ENCODE peak calls at places on chromosomes 16 and 17, in seven cellular contexts. One of them, this sample, is unnamed.

GRCh38 chr16:67022531-67023214 is 6.3 kb upstream of the CBFB start:
- DNase-seq in substantia nigra: no peak
- DNase-seq in cardiac muscle cell: no peak
- DNase-seq in activated effector memory CD4-positive, alpha-beta T cell treated with Interleukin-2 at 50 U/mL for 16 hours: no peak
- DNase-seq in fibroblast of pulmonary artery: peak
- DNase-seq in NCI-H446 treated with DMSO at 0.1 percent for 48 hours: no peak
- DNase-seq in T1000: no peak
- DNase-seq in this sample: no peak

GRCh38 chr17:46916211-46916610 is 6.7 kb upstream of the GOSR2 start:
- DNase-seq in substantia nigra: no peak
- DNase-seq in cardiac muscle cell: no peak
- DNase-seq in activated effector memory CD4-positive, alpha-beta T cell treated with Interleukin-2 at 50 U/mL for 16 hours: no peak
- DNase-seq in fibroblast of pulmonary artery: no peak
- DNase-seq in NCI-H446 treated with DMSO at 0.1 percent for 48 hours: no peak
- DNase-seq in T1000: no peak
- DNase-seq in this sample: peak

GRCh38 chr17:45784583-45785372 is 658 bp downstream of the CRHR1 start:
- DNase-seq in substantia nigra: peak
- DNase-seq in cardiac muscle cell: peak
- DNase-seq in activated effector memory CD4-positive, alpha-beta T cell treated with Interleukin-2 at 50 U/mL for 16 hours: peak
- DNase-seq in fibroblast of pulmonary artery: no peak
- DNase-seq in NCI-H446 treated with DMSO at 0.1 percent for 48 hours: no peak
- DNase-seq in T1000: no peak
- DNase-seq in this sample: peak

GRCh38 chr17:64779344-64780095 is 117.4 kb upstream of the SMURF2 start:
- DNase-seq in substantia nigra: no peak
- DNase-seq in cardiac muscle cell: no peak
- DNase-seq in activated effector memory CD4-positive, alpha-beta T cell treated with Interleukin-2 at 50 U/mL for 16 hours: no peak
- DNase-seq in fibroblast of pulmonary artery: no peak
- DNase-seq in NCI-H446 treated with DMSO at 0.1 percent for 48 hours: no peak
- DNase-seq in T1000: no peak
- DNase-seq in this sample: no peak

GRCh38 chr16:48076455-48077012 is 79.3 kb downstream of the ABCC12 start:
- DNase-seq in substantia nigra: no peak
- DNase-seq in cardiac muscle cell: no peak
- DNase-seq in activated effector memory CD4-positive, alpha-beta T cell treated with Interleukin-2 at 50 U/mL for 16 hours: no peak
- DNase-seq in fibroblast of pulmonary artery: peak
- DNase-seq in NCI-H446 treated with DMSO at 0.1 percent for 48 hours: no peak
- DNase-seq in T1000: no peak
- DNase-seq in this sample: no peak

GRCh38 chr16:71698491-71698890 is 26.0 kb downstream of the PHLPP2 start:
- DNase-seq in substantia nigra: no peak
- DNase-seq in cardiac muscle cell: no peak
- DNase-seq in activated effector memory CD4-positive, alpha-beta T cell treated with Interleukin-2 at 50 U/mL for 16 hours: no peak
- DNase-seq in fibroblast of pulmonary artery: no peak
- DNase-seq in NCI-H446 treated with DMSO at 0.1 percent for 48 hours: no peak
- DNase-seq in T1000: no peak
- DNase-seq in this sample: no peak

GRCh38 chr17:66165537-66166123 is 26.3 kb downstream of the CEP112 start:
- DNase-seq in substantia nigra: no peak
- DNase-seq in cardiac muscle cell: peak
- DNase-seq in activated effector memory CD4-positive, alpha-beta T cell treated with Interleukin-2 at 50 U/mL for 16 hours: no peak
- DNase-seq in fibroblast of pulmonary artery: peak
- DNase-seq in NCI-H446 treated with DMSO at 0.1 percent for 48 hours: peak
- DNase-seq in T1000: no peak
- DNase-seq in this sample: peak

GRCh38 chr16:77213542-77214108 is 14.4 kb downstream of the SYCE1L start:
- DNase-seq in substantia nigra: no peak
- DNase-seq in cardiac muscle cell: no peak
- DNase-seq in activated effector memory CD4-positive, alpha-beta T cell treated with Interleukin-2 at 50 U/mL for 16 hours: no peak
- DNase-seq in fibroblast of pulmonary artery: peak
- DNase-seq in NCI-H446 treated with DMSO at 0.1 percent for 48 hours: peak
- DNase-seq in T1000: peak
- DNase-seq in this sample: peak

GRCh38 chr17:65155622-65156021 is 18.5 kb downstream of the RGS9 start:
- DNase-seq in substantia nigra: no peak
- DNase-seq in cardiac muscle cell: no peak
- DNase-seq in activated effector memory CD4-positive, alpha-beta T cell treated with Interleukin-2 at 50 U/mL for 16 hours: no peak
- DNase-seq in fibroblast of pulmonary artery: no peak
- DNase-seq in NCI-H446 treated with DMSO at 0.1 percent for 48 hours: no peak
- DNase-seq in T1000: no peak
- DNase-seq in this sample: no peak

GRCh38 chr16:17512636-17513220 is 42.0 kb upstream of the XYLT1 start:
- DNase-seq in substantia nigra: no peak
- DNase-seq in cardiac muscle cell: no peak
- DNase-seq in activated effector memory CD4-positive, alpha-beta T cell treated with Interleukin-2 at 50 U/mL for 16 hours: no peak
- DNase-seq in fibroblast of pulmonary artery: no peak
- DNase-seq in NCI-H446 treated with DMSO at 0.1 percent for 48 hours: no peak
- DNase-seq in T1000: no peak
- DNase-seq in this sample: no peak

GRCh38 chr16:85400305-85401205 is 212.6 kb upstream of the GSE1 start:
- DNase-seq in substantia nigra: no peak
- DNase-seq in cardiac muscle cell: no peak
- DNase-seq in activated effector memory CD4-positive, alpha-beta T cell treated with Interleukin-2 at 50 U/mL for 16 hours: no peak
- DNase-seq in fibroblast of pulmonary artery: no peak
- DNase-seq in NCI-H446 treated with DMSO at 0.1 percent for 48 hours: no peak
- DNase-seq in T1000: no peak
- DNase-seq in this sample: no peak

GRCh38 chr17:2250140-2251095 is 53.2 kb downstream of the SMG6 start:
- DNase-seq in substantia nigra: no peak
- DNase-seq in cardiac muscle cell: no peak
- DNase-seq in activated effector memory CD4-positive, alpha-beta T cell treated with Interleukin-2 at 50 U/mL for 16 hours: no peak
- DNase-seq in fibroblast of pulmonary artery: peak
- DNase-seq in NCI-H446 treated with DMSO at 0.1 percent for 48 hours: no peak
- DNase-seq in T1000: no peak
- DNase-seq in this sample: no peak

This sample was measured in HTR-8/SVneo.